ENCODE peak calls at places on chromosomes 4 and X, in five cellular contexts. C, T, N, K and J are unnamed samples.
A peak's percentile ranks its signal among the peaks of the same experiment; 100 is the strongest.

GRCh38 chrX:22323541-22323940 is 50.8 kb downstream of the CBLL2 start:
- DNase-seq in C (no peak), T (no peak), N (no peak), K (no peak), J (no peak)

GRCh38 chrX:23784487-23785301 is 1.7 kb downstream of the SAT1 start:
- DNase-seq in C (peak; percentile 29), T (no peak), N (no peak), K (no peak), J (peak; percentile 25)

GRCh38 chr4:168540865-168541607 is 44.2 kb downstream of the PALLD start:
- DNase-seq in C (no peak), T (no peak), N (peak; percentile 36), K (no peak), J (no peak)

GRCh38 chr4:143207555-143207954 is 22.8 kb downstream of the USP38 start:
- DNase-seq in C (peak; percentile 15), T (no peak), N (no peak), K (no peak), J (peak; percentile 17)

GRCh38 chrX:116272881-116273280 is 102.3 kb downstream of the AGTR2 start:
- DNase-seq in C (no peak), T (no peak), N (no peak), K (no peak), J (no peak)

GRCh38 chrX:48498374-48498809 is 10.4 kb upstream of the PORCN start:
- DNase-seq in C (no peak), T (no peak), N (no peak), K (no peak), J (no peak)

GRCh38 chr4:53601251-53601764 is 10.0 kb upstream of the LNX1 start:
- DNase-seq in C (peak; percentile 21), T (no peak), N (no peak), K (peak; percentile 75), J (peak; percentile 73)

GRCh38 chr4:100295792-100296191 is 105.5 kb upstream of the DDIT4L start:
- DNase-seq in C (no peak), T (no peak), N (no peak), K (no peak), J (no peak)

GRCh38 chr4:69951602-69952001 is 13.9 kb downstream of the CSN2 start:
- DNase-seq in C (no peak), T (no peak), N (no peak), K (no peak), J (no peak)

GRCh38 chr4:182483685-182484084 is 240.5 kb downstream of the TENM3 start:
- DNase-seq in C (no peak), T (no peak), N (no peak), K (no peak), J (no peak)

GRCh38 chrX:18899796-18900380 is 84.0 kb downstream of the PHKA2 start:
- DNase-seq in C (no peak), T (no peak), N (no peak), K (no peak), J (peak; percentile 45)

GRCh38 chr4:33302298-33302697 is 2582.1 kb downstream of the PCDH7 start:
- DNase-seq in C (no peak), T (no peak), N (no peak), K (no peak), J (no peak)

GRCh38 chrX:128816919-128817318 is 706.4 kb downstream of the SMARCA1 start:
- DNase-seq in C (peak; percentile 8), T (no peak), N (no peak), K (no peak), J (no peak)

GRCh38 chrX:7996414-7996813 is 69.2 kb upstream of the PNPLA4 start:
- DNase-seq in C (peak; percentile 15), T (no peak), N (no peak), K (no peak), J (peak; percentile 60)

GRCh38 chr4:66073961-66074360 is 403.7 kb upstream of the EPHA5 start:
- DNase-seq in C (no peak), T (no peak), N (no peak), K (no peak), J (no peak)

GRCh38 chr4:98290511-98290910 is 29.3 kb downstream of the RAP1GDS1 start:
- DNase-seq in C (no peak), T (no peak), N (no peak), K (no peak), J (no peak)

GRCh38 chr4:137361756-137362470 is 170.4 kb downstream of the PCDH18 start:
- DNase-seq in C (no peak), T (no peak), N (no peak), K (no peak), J (no peak)

GRCh38 chr4:113978561-113979156 is 788 bp downstream of the ARSJ start:
- DNase-seq in C (no peak), T (no peak), N (no peak), K (peak; percentile 67), J (no peak)

GRCh38 chr4:8690216-8690786 is 97.7 kb downstream of the CPZ start:
- DNase-seq in C (no peak), T (no peak), N (no peak), K (peak; percentile 41), J (no peak)

GRCh38 chr4:163672751-163673150 is 178.3 kb downstream of the TMA16 start:
- DNase-seq in C (no peak), T (no peak), N (no peak), K (no peak), J (peak; percentile 2)

GRCh38 chr4:185849543-185850185 is 37.7 kb upstream of the SORBS2 start:
- DNase-seq in C (no peak), T (no peak), N (no peak), K (no peak), J (no peak)

GRCh38 chr4:180449395-180449956 is 1793.7 kb upstream of the TENM3 start:
- DNase-seq in C (no peak), T (no peak), N (peak; percentile 66), K (no peak), J (peak; percentile 3)

GRCh38 chr4:14117575-14118228 is 490.2 kb upstream of the BOD1L1 start:
- DNase-seq in C (no peak), T (peak; percentile 7), N (no peak), K (no peak), J (no peak)

GRCh38 chr4:78014889-78015886 is 41.9 kb upstream of the FRAS1 start:
- DNase-seq in C (no peak), T (no peak), N (no peak), K (no peak), J (no peak)

GRCh38 chr4:152660526-152660925 is 19.3 kb downstream of the TMEM154 start:
- DNase-seq in C (no peak), T (no peak), N (no peak), K (no peak), J (no peak)

GRCh38 chr4:140046573-140046972 is 107.4 kb downstream of the MAML3 start:
- DNase-seq in C (no peak), T (no peak), N (no peak), K (no peak), J (no peak)
- TF ChIP-seq JUND in C (no peak), T (no peak), N (no peak), K (no peak), J (no peak)

DNA sequence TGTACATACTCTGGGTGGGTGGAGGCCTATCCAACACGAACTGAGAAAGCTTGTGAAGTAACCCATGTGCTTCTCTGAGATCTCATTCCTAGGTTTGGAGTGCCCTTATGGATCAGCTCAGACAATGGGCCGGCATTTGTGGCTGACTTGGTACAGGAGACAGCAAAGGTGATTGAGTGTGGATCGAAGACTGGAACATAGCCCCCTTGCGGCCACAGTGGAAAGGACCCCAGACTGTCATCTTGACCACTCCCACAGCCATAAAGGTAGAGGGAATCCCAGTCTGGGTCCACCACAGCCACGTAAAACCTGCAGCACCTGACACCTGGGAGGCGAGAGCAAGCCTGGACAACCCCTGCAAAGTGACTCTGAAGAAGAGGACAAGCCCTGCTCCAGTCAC is 598.0 kb upstream of the AADAT start:
- DNase-seq in C (no peak), T (no peak), N (no peak), K (no peak), J (no peak)
- TF ChIP-seq JUND in C (no peak), T (no peak), N (no peak), K (no peak), J (no peak)

DNA sequence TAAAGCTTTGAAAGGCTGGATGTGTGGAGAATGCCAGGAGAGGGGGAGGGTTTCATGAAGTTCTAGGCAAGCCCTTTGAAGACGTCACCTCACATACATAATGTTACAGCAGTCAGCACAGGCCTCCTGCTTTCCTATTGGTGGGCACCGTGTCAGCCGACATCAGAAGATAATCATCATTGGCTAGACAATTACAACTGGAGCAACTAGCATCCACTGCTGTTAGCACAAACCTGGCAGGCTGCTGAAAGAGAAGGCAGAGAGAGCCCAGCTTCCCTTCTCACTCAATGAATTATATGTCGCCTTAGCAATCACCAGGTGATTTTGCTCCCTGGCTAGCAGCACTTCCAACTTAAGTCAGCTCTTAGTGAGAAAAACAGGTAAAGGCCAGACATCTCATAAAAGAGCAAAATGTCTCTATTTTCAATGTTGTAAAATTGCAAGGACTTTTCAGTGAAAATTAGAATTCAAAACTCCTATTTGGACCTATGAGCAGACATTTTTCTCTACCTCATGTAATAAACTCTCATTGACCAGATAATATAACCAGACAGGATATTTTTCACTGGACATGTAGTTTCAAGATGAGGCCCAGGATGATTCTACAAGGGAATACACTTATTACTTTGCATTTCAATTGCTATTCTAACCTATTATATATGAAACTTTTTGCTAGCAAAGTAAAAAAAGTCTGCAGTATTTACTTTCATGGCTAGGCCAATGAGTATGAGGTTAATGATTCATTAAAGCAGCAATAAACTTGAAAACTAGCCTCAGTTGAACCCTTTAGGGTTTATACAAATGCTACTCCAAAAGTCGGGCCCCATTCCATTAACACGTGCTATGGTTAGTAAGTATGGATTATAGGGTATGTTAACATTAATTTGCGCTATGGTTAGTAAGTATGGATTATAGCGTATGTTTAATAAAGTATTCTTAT is 4.3 kb downstream of the ELOVL6 start:
- DNase-seq in C (peak; percentile 85), T (peak; percentile 95), N (peak; percentile 88), K (peak; percentile 60), J (peak; percentile 95)
- TF ChIP-seq JUND in C (peak; percentile 57), T (no peak), N (no peak), K (peak; percentile 36), J (no peak)

GRCh38 chr4:26782168-26782829 is 78.3 kb upstream of the STIM2 start:
- DNase-seq in C (peak; percentile 71), T (no peak), N (no peak), K (no peak), J (no peak)
- TF ChIP-seq JUND in C (peak; percentile 58), T (no peak), N (no peak), K (no peak), J (no peak)

GRCh38 chr4:121269001-121269400 is 104.9 kb upstream of the TNIP3 start:
- DNase-seq in C (no peak), T (no peak), N (no peak), K (no peak), J (no peak)
- TF ChIP-seq JUND in C (no peak), T (no peak), N (no peak), K (no peak), J (no peak)

DNA sequence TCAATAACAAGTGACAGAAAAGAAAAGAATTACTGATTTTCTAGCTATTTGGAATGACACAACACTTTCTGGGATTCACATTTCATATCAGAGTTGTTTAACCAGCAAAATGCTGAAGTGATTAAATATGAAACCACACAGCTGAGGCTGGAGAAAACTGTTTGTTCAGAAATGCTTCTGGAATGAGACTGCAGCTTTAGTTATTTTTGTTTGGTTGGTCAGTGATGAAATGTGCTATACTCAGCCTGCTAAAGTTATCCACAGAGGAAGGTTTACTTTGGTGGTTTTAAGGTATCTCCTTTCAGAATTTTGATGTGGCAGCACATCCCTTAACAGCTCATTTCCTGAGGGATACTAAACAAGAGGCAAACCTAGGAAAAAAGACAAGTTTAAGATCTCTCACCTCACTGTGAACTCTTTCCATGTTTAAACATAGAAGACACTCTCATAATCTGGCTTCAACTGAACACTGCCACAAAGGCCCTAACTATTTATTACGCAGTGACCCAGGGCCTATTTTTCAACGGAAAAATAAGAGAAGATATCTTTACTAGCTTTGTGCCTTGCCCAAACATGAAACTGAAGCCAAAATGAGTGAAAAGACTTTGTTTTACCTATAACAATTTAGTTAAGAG is 106.6 kb upstream of the PDE5A start:
- DNase-seq in C (no peak), T (no peak), N (no peak), K (no peak), J (no peak)
- TF ChIP-seq JUND in C (no peak), T (no peak), N (no peak), K (no peak), J (no peak)